ENCODE peak calls at places on chromosomes 7 and 10, in six cellular contexts. A is transverse colon; X is heart left ventricle; P is IMR-90; E is CD8-positive, alpha-beta memory T cell; Q is CD4-positive, alpha-beta memory T cell. K is an unnamed sample. For H3K9me3, the result is how much of the 10 kb centered on the place peaks cover.

GRCh38 chr7:44629825-44630580 is 23.6 kb downstream of the OGDH start:
- DNase-seq in A (no peak), X (no peak), Q (no peak), P (no peak), E (no peak), K (no peak)

GRCh38 chr7:107579881-107580715 is at the start of gene BCAP29:
- DNase-seq in Q (peak), E (peak), X (peak), P (peak), A (peak), K (no peak)

GRCh38 chr10:102641398-102641797 is 2.9 kb upstream of the TRIM8 start:
- DNase-seq in P (no peak), X (peak), E (no peak), Q (no peak), A (no peak), K (no peak)

GRCh38 chr10:97713828-97714400 is 384 bp downstream of the MARVELD1 start:
- DNase-seq in X (peak), Q (peak), P (peak), A (peak), E (peak), K (no peak)

GRCh38 chr10:89414146-89414878 is at the start of gene IFIT5:
- DNase-seq in P (peak), X (peak), E (peak), A (peak), Q (peak), K (no peak)

GRCh38 chr10:107727762-107728317 is 563.3 kb upstream of the SORCS1 start:
- DNase-seq in A (no peak), E (no peak), Q (no peak), P (peak), X (no peak), K (no peak)

GRCh38 chr7:139362302-139362701 is 2.6 kb downstream of the LUC7L2 start:
- DNase-seq in A (no peak), Q (no peak), P (peak), E (no peak), X (no peak), K (no peak)

GRCh38 chr7:112892263-112892662 is 102.1 kb upstream of the TMEM168 start:
- DNase-seq in E (no peak), A (no peak), Q (no peak), X (no peak), P (peak), K (no peak)

GRCh38 chr7:73774923-73775322 is 4.9 kb upstream of the CLDN3 start:
- DNase-seq in A (no peak), Q (no peak), E (no peak), P (peak), X (no peak), K (no peak)

GRCh38 chr10:97373456-97373855 is 27.7 kb downstream of the RRP12 start:
- DNase-seq in X (no peak), A (no peak), Q (no peak), P (no peak), E (no peak), K (no peak)

GRCh38 chr10:21750424-21750823 is 216.4 kb downstream of the MLLT10 start:
- DNase-seq in P (no peak), Q (no peak), A (no peak), E (no peak), X (no peak), K (no peak)

GRCh38 chr10:120953897-120954296 is 102.7 kb downstream of the WDR11 start:
- DNase-seq in P (no peak), A (no peak), X (no peak), E (no peak), Q (no peak), K (no peak)

GRCh38 chr7:27242580-27243339 is at the start of gene EVX1:
- DNase-seq in A (peak), P (peak), Q (peak), E (no peak), X (no peak), K (no peak)

GRCh38 chr7:7554647-7555575 is 11.8 kb upstream of the MIOS start:
- DNase-seq in E (no peak), Q (no peak), P (no peak), X (no peak), A (no peak), K (no peak)

GRCh38 chr7:7553386-7553785 is 13.3 kb upstream of the MIOS start:
- DNase-seq in Q (no peak), P (no peak), X (no peak), E (no peak), A (no peak), K (no peak)

GRCh38 chr7:7556852-7557251 is 9.8 kb upstream of the MIOS start:
- DNase-seq in P (no peak), Q (no peak), A (no peak), X (no peak), E (no peak), K (no peak)

GRCh38 chr7:7552199-7552598 is 14.5 kb upstream of the MIOS start:
- DNase-seq in A (no peak), P (no peak), E (no peak), Q (no peak), X (no peak), K (no peak)

DNA sequence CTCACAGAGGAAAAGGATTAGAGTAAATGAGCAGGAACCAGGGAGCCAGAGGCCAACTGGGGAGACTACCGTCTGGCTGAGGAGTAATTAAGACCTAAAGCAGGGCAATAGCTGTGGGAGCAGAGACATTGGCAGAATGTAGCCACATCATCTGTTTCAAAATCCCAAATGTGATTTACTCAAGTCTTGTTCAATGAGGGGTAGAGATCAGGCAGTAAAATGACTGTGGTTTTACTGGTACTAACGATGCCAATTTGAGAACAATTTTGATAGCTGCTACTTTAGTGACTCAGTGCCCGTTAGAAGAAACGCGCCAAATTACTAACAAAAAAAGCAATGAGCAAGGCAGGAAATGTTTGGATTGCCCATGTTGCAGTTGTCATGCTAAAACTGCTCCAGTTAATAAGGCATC is 12.7 kb upstream of the MIOS start:
- DNase-seq in Q (no peak), X (no peak), P (no peak), E (no peak), A (no peak), K (no peak)
- H3K4me3 ChIP-seq in Q (no peak), X (no peak), P (no peak), E (no peak), A (no peak), K (no peak)

GRCh38 chr7:64521409-64521984 is 41.4 kb downstream of the ZNF680 start:
- DNase-seq in Q (no peak), E (no peak), A (no peak), X (no peak), P (no peak), K (no peak)
- H3K9me3 ChIP-seq in Q (under half), E (under half), A (half or more), X (under half), P (under half), K (half or more)

DNA sequence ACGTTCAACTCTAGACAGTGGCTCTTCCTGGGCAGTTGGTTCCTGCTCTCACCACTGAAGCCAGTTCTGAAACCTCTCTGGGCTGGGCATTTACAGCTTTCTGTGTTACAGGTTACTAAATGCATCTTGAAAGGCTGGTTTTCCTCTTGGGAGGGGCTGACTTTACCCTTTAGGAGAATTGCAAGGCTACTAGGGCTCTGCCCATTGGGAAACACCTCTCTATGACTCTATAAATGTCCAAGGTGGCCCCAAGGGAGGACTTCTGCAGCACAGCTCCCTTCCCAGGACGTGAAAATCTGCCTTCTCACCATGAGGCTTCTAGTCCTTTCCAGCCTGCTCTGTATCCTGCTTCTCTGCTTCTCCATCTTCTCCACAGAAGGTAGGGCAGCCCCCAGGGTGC is at the start of gene GPR15LG:
- DNase-seq in P (no peak), Q (no peak), A (peak), E (no peak), X (no peak), K (no peak)
- H3K4me3 ChIP-seq in P (no peak), Q (no peak), A (peak), E (no peak), X (no peak), K (no peak)

GRCh38 chr10:128567561-128567960 is 441.3 kb upstream of the MKI67 start:
- DNase-seq in A (no peak), P (no peak), E (no peak), Q (no peak), X (no peak), K (no peak)

GRCh38 chr10:128568979-128569378 is 442.8 kb upstream of the MKI67 start:
- DNase-seq in P (no peak), E (no peak), A (no peak), X (no peak), Q (no peak), K (no peak)

GRCh38 chr10:128568041-128568440 is 441.8 kb upstream of the MKI67 start:
- DNase-seq in E (no peak), Q (no peak), A (no peak), X (no peak), P (no peak), K (no peak)

GRCh38 chr10:128568491-128568890 is 442.3 kb upstream of the MKI67 start:
- DNase-seq in Q (no peak), E (no peak), X (no peak), P (no peak), A (no peak), K (no peak)

GRCh38 chr10:128566376-128566968 is 440.2 kb upstream of the MKI67 start:
- DNase-seq in P (no peak), X (no peak), E (no peak), A (no peak), Q (no peak), K (no peak)
- H3K9me3 ChIP-seq in P (under half), X (under half), E (under half), A (under half), Q (under half), K (under half)

GRCh38 chr10:73590881-73591577 is at the start of gene USP54:
- DNase-seq in X (no peak), P (peak), A (no peak), Q (peak), E (no peak), K (no peak)

GRCh38 chr10:73589538-73590126 is 1.5 kb downstream of the USP54 start:
- DNase-seq in Q (no peak), X (no peak), P (peak), E (no peak), A (no peak), K (no peak)

GRCh38 chr10:73591935-73592699 is 975 bp upstream of the USP54 start:
- DNase-seq in Q (peak), A (peak), P (no peak), X (peak), E (no peak), K (no peak)

GRCh38 chr10:73593110-73593509 is 2.0 kb upstream of the USP54 start:
- DNase-seq in E (no peak), A (no peak), X (no peak), Q (no peak), P (no peak), K (no peak)

GRCh38 chr10:73591578-73591902 is 398 bp upstream of the USP54 start:
- DNase-seq in P (no peak), Q (no peak), X (no peak), E (no peak), A (no peak), K (no peak)
- H3K4me3 ChIP-seq in P (no peak), Q (peak), X (no peak), E (peak), A (no peak), K (peak)

K was measured in thoracic aorta.